ENCODE peak calls at places on chromosomes 3 and 15, in seven cellular contexts. P is H9, W is mesendoderm, G is trophoblast cell, O is mesenchymal stem cell, M is neuronal stem cell, I is H1. F is an unnamed sample.

GRCh38 chr15:78004919-78005634 is 72.4 kb downstream of the TBC1D2B start:
- DNase-seq in M (no peak), P (no peak), O (peak; percentile 92), W (peak; percentile 6), I (no peak), G (no peak), F (peak; percentile 95)

GRCh38 chr3:24505678-24506560 is 11.3 kb upstream of the THRB start:
- DNase-seq in G (no peak), O (peak; percentile 65), I (no peak), P (no peak), W (no peak), M (no peak), F (no peak)

GRCh38 chr3:45929042-45929679 is 14.1 kb upstream of the CXCR6 start:
- DNase-seq in O (peak; percentile 52), W (peak; percentile 38), G (no peak), P (peak; percentile 51), I (peak; percentile 74), M (no peak), F (peak; percentile 26)

GRCh38 chr15:99427668-99428361 is 138.0 kb upstream of the MEF2A start:
- DNase-seq in O (no peak), G (no peak), I (no peak), M (no peak), P (no peak), W (no peak), F (no peak)

GRCh38 chr15:95872366-95872771 is 458.1 kb upstream of the NR2F2 start:
- DNase-seq in G (peak; percentile 92), O (peak; percentile 38), I (no peak), W (peak; percentile 20), M (no peak), P (no peak), F (peak; percentile 82)

GRCh38 chr3:27657404-27657803 is 64.7 kb downstream of the EOMES start:
- DNase-seq in W (no peak), M (no peak), G (no peak), I (no peak), P (no peak), O (no peak), F (no peak)

GRCh38 chr15:41823502-41823901 is 4.4 kb upstream of the JMJD7 start:
- DNase-seq in M (no peak), P (no peak), W (no peak), I (no peak), O (no peak), G (no peak), F (no peak)

GRCh38 chr3:185309309-185309708 is 53.6 kb upstream of the MAP3K13 start:
- DNase-seq in I (no peak), P (no peak), M (no peak), G (no peak), W (no peak), O (no peak), F (no peak)

GRCh38 chr3:141782386-141782932 is 19.3 kb downstream of the GRK7 start:
- DNase-seq in W (peak; percentile 77), M (no peak), G (no peak), P (no peak), O (peak; percentile 8), I (no peak), F (no peak)

GRCh38 chr15:30954674-30955073 is 36.8 kb downstream of the MTMR10 start:
- DNase-seq in P (no peak), I (no peak), G (no peak), O (peak; percentile 11), M (no peak), W (no peak), F (peak; percentile 34)

GRCh38 chr3:197306374-197307086 is 8.1 kb upstream of the DLG1 start:
- DNase-seq in I (no peak), O (peak; percentile 74), P (no peak), G (no peak), M (no peak), W (peak; percentile 88), F (peak; percentile 90)

GRCh38 chr3:55476515-55476914 is 10.6 kb downstream of the WNT5A start:
- DNase-seq in O (peak; percentile 87), W (no peak), G (no peak), P (no peak), I (no peak), M (no peak), F (peak; percentile 94)

GRCh38 chr3:57110214-57110613 is 49.8 kb downstream of the SPATA12 start:
- DNase-seq in I (no peak), M (peak; percentile 26), G (no peak), P (no peak), O (no peak), W (no peak), F (no peak)

DNA sequence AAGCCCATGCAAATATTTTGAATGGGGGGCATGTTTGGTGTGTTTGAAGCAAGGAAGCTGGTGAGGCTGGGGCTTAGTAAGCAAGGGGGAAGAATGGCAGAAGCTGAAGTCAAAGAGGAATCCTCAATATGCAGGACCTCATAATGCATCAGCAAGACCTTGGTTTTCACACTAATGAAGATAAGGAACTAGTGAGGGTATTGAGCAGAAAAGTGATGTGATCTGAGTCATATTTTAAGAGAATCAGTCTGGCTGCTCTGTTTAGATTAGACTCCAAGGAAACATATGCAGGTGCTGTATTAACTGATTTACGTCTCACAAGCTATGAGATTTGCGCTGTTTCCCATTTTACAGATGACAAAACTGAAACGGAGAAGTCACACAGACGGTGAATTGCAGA is 64.6 kb downstream of the COL8A1 start:
- DNase-seq in O (no peak), W (no peak), I (no peak), P (no peak), G (no peak), M (no peak), F (peak; percentile 68)
- H3K23ac ChIP-seq in O (no peak overlapping the region), W (no peak overlapping the region), I (no peak overlapping the region), P (no peak overlapping the region), G (no peak overlapping the region), M (no peak overlapping the region), F (no peak overlapping the region)

GRCh38 chr15:17026633-17027032 is 3515.0 kb downstream of the GOLGA6L6 start:
- DNase-seq in M (no peak), W (no peak), G (no peak), P (no peak), O (no peak), I (no peak), F (no peak)
- H3K23ac ChIP-seq in M (no peak overlapping the region), W (no peak overlapping the region), G (no peak overlapping the region), P (no peak overlapping the region), O (no peak overlapping the region), I (no peak overlapping the region), F (no peak overlapping the region)

GRCh38 chr3:41482134-41482533 is 282.8 kb downstream of the CTNNB1 start:
- DNase-seq in W (no peak), O (no peak), I (no peak), P (peak; percentile 36), M (no peak), G (no peak), F (no peak)

GRCh38 chr3:41477399-41478014 is 278.2 kb downstream of the CTNNB1 start:
- DNase-seq in I (no peak), M (no peak), O (no peak), G (no peak), W (no peak), P (no peak), F (no peak)
- H3K23ac ChIP-seq in I (no peak overlapping the region), M (no peak overlapping the region), O (no peak overlapping the region), G (no peak overlapping the region), W (no peak overlapping the region), P (no peak overlapping the region), F (no peak overlapping the region)

DNA sequence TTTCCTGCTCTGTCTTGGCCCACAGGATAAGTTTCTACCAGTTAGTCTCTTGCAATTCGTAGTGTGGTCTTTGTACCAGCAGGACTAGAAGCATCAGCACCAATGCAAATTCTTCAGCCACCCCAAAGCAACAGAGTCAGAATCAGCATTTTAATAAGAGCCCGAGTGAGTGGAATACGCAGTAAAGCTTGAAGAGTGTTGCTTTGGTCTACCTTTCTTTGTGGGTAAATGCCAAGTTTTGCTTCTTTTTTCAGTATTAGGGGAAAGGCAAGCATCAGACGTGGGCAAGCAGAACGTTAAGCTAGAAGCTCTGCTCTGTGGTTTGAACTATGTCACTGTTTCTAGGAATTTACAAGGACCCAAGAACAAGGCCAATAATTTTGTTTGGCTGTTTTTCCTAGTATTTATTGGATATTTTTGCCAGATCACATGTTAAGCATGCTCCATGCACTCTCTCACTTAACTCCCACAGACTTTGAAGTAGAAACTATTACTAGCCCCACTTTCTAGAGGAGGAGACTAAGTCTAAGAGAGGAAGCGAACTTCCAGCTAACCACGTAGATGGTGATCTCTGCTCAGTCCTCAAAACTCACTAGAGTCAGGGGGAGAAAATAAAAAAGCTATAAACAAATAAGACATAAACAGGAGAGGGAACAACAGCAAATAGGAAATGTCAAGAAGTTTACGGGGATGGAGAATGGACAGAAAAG is 480.9 kb upstream of the PROK2 start:
- DNase-seq in P (no peak), W (no peak), G (no peak), O (no peak), M (no peak), I (no peak), F (no peak)
- H3K23ac ChIP-seq in P (no peak overlapping the region), W (no peak overlapping the region), G (no peak overlapping the region), O (no peak overlapping the region), M (no peak overlapping the region), I (no peak overlapping the region), F (no peak overlapping the region)

DNA sequence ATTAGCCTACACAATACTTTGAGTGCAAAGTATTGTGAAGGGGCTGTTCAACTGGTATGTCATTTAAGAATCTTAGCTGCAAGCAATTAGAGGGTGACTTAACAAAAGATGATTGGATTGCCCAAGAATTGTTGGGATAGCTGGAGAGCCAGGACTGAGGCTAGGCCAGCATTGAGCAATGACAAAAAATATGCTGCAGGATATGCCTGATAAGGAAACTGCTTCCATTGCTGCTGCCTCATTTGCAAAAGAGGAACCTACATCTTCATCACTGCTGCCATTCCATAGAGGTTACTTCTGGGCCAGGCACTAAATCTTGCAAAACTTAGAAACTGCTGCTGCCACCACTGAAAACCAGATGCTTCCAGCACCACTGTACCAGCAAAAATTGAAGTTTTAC is 108.0 kb upstream of the TBC1D5 start:
- DNase-seq in G (peak; percentile 84), I (no peak), O (no peak), W (no peak), P (no peak), M (no peak), F (no peak)
- H3K23ac ChIP-seq in G (no peak overlapping the region), I (no peak overlapping the region), O (no peak overlapping the region), W (no peak overlapping the region), P (no peak overlapping the region), M (no peak overlapping the region), F (no peak overlapping the region)

GRCh38 chr15:76903251-76903681 is 1.9 kb downstream of the SCAPER start:
- DNase-seq in I (no peak), M (no peak), G (no peak), P (no peak), O (peak; percentile 75), W (peak; percentile 40), F (peak; percentile 78)

GRCh38 chr15:76904461-76905012 is 603 bp downstream of the SCAPER start:
- DNase-seq in I (no peak), O (peak; percentile 46), P (peak; percentile 60), M (peak; percentile 38), W (peak; percentile 73), G (peak; percentile 35), F (peak; percentile 16)

GRCh38 chr15:76901965-76902364 is 3.2 kb downstream of the SCAPER start:
- DNase-seq in I (no peak), O (no peak), G (no peak), P (no peak), M (no peak), W (no peak), F (no peak)

GRCh38 chr15:76905855-76906254 is 715 bp upstream of the SCAPER start:
- DNase-seq in I (no peak), O (no peak), P (no peak), W (no peak), M (no peak), G (no peak), F (no peak)

GRCh38 chr15:76905013-76905839 is at the start of gene SCAPER:
- DNase-seq in G (peak; percentile 86), M (peak; percentile 90), W (peak; percentile 95), I (peak; percentile 95), O (peak; percentile 83), P (peak; percentile 96), F (peak; percentile 82)
- H3K23ac ChIP-seq in G (no peak within 1 kb of the TSS), M (peak within 1 kb of the TSS; percentile 68), W (peak within 1 kb of the TSS; percentile 66), I (no peak within 1 kb of the TSS), O (no peak within 1 kb of the TSS), P (no peak within 1 kb of the TSS), F (peak within 1 kb of the TSS; percentile 96)

GRCh38 chr3:85681906-85682305 is 723.1 kb downstream of the CADM2 start:
- DNase-seq in W (no peak), O (no peak), G (no peak), M (no peak), P (no peak), I (no peak), F (no peak)
- H3K23ac ChIP-seq in W (no peak overlapping the region), O (no peak overlapping the region), G (no peak overlapping the region), M (no peak overlapping the region), P (no peak overlapping the region), I (no peak overlapping the region), F (no peak overlapping the region)